ENCODE peak calls at places on chromosomes 13 and 19, in seven cellular contexts. R is upper lobe of left lung, O is tibial nerve, Z is suprapubic skin, T is SK-N-SH, L is ovary, B is sigmoid colon. D is an unnamed sample.

GRCh38 chr13:45747071-45747470 is 45.0 kb downstream of the CBY2 start:
- DNase-seq in R (no peak), O (no peak), Z (no peak), T (no peak), L (no peak), B (no peak), D (no peak)

GRCh38 chr13:32443111-32443510 is 15.2 kb upstream of the N4BP2L1 start:
- DNase-seq in R (no peak), O (no peak), Z (no peak), T (peak; percentile 38), L (no peak), B (no peak), D (no peak)

GRCh38 chr13:79407349-79407979 is 1.4 kb upstream of the RBM26 start:
- DNase-seq in R (no peak), O (no peak), Z (no peak), T (no peak), L (no peak), B (no peak), D (no peak)

GRCh38 chr19:48506138-48506733 is 5.4 kb downstream of the LMTK3 start:
- DNase-seq in R (no peak), O (no peak), Z (no peak), T (peak; percentile 70), L (no peak), B (no peak), D (no peak)

GRCh38 chr19:50435221-50435620 is 2.5 kb downstream of the MYBPC2 start:
- DNase-seq in R (no peak), O (no peak), Z (no peak), T (no peak), L (no peak), B (no peak), D (no peak)

GRCh38 chr19:58538257-58539168 is 5.4 kb upstream of the TRIM28 start:
- DNase-seq in R (peak; percentile 87), O (no peak), Z (peak; percentile 68), T (no peak), L (no peak), B (peak; percentile 62), D (peak; percentile 47)

GRCh38 chr13:106619688-106620555 is 52.0 kb upstream of the ARGLU1 start:
- DNase-seq in R (no peak), O (no peak), Z (no peak), T (peak; percentile 70), L (peak; percentile 36), B (no peak), D (no peak)

GRCh38 chr19:13819242-13819641 is 24.0 kb downstream of the ZSWIM4 start:
- DNase-seq in R (peak; percentile 73), O (no peak), Z (no peak), T (no peak), L (no peak), B (no peak), D (no peak)

GRCh38 chr19:8585894-8586750 is 8.9 kb upstream of the MYO1F start:
- DNase-seq in R (peak; percentile 71), O (no peak), Z (peak; percentile 74), T (peak; percentile 59), L (no peak), B (no peak), D (peak; percentile 61)

GRCh38 chr19:29515233-29515619 is 10.6 kb upstream of the VSTM2B start:
- DNase-seq in R (no peak), O (no peak), Z (no peak), T (no peak), L (no peak), B (no peak), D (no peak)
- TF ChIP-seq EP300 in R (no peak), O (no peak), Z (no peak), T (no peak), L (no peak), B (no peak), D (no peak)

DNA sequence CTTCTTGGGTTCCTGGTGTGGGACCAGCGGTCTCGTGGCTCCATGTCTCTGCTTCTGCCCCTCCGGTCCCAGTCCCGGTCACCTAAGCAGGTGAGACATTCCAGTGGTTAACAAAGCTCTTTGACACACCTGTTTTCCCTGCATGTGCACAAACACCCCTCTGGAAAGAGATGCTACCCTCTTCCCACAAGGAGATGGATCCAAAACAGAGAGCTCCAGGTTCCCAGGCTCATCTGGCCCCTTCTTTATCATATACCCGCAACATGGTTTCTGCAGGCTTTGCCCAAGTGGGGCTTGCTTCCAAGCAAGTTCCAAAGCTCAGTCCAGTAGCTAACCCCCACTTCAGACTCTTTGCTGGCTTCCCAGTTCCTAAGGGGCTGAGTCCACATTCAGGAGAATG is 17.8 kb downstream of the PEG3 start:
- DNase-seq in R (no peak), O (no peak), Z (no peak), T (no peak), L (no peak), B (no peak), D (no peak)
- H3K9me3 ChIP-seq in R (no peaks in the 10 kb centered on the region), O (no peaks in the 10 kb centered on the region), Z (no peaks in the 10 kb centered on the region), T (no peaks in the 10 kb centered on the region), L (no peaks in the 10 kb centered on the region), B (no peaks in the 10 kb centered on the region), D (no peaks in the 10 kb centered on the region)

GRCh38 chr19:45094158-45094557 is 1.2 kb downstream of the PPP1R37 start:
- DNase-seq in R (no peak), O (no peak), Z (no peak), T (no peak), L (no peak), B (no peak), D (no peak)

GRCh38 chr19:45090598-45090997 is 2.4 kb upstream of the PPP1R37 start:
- DNase-seq in R (no peak), O (no peak), Z (no peak), T (no peak), L (no peak), B (no peak), D (no peak)

GRCh38 chr19:45094707-45095106 is 1.7 kb downstream of the PPP1R37 start:
- DNase-seq in R (no peak), O (no peak), Z (no peak), T (no peak), L (no peak), B (no peak), D (no peak)

GRCh38 chr19:45091031-45091918 is 1.7 kb upstream of the PPP1R37 start:
- DNase-seq in R (peak; percentile 98), O (peak; percentile 96), Z (peak; percentile 97), T (peak; percentile 96), L (peak; percentile 98), B (peak; percentile 99), D (peak; percentile 99)

GRCh38 chr19:45092747-45093678 is at the start of gene PPP1R37:
- DNase-seq in R (peak; percentile 96), O (peak; percentile 79), Z (peak; percentile 95), T (peak; percentile 96), L (peak; percentile 93), B (peak; percentile 96), D (peak; percentile 95)
- TF ChIP-seq EP300 in R (no peak), O (peak; percentile 83), Z (peak; percentile 49), T (peak; percentile 98), L (no peak), B (no peak), D (no peak)

GRCh38 chr13:36680918-36681317 is 7.1 kb downstream of the SERTM1 start:
- DNase-seq in R (no peak), O (no peak), Z (no peak), T (no peak), L (no peak), B (peak; percentile 66), D (no peak)
- H3K9me3 ChIP-seq in R (no peaks in the 10 kb centered on the region), O (no peaks in the 10 kb centered on the region), Z (no peaks in the 10 kb centered on the region), T (no peaks in the 10 kb centered on the region), L (no peaks in the 10 kb centered on the region), B (no peaks in the 10 kb centered on the region), D (no peaks in the 10 kb centered on the region)

DNA sequence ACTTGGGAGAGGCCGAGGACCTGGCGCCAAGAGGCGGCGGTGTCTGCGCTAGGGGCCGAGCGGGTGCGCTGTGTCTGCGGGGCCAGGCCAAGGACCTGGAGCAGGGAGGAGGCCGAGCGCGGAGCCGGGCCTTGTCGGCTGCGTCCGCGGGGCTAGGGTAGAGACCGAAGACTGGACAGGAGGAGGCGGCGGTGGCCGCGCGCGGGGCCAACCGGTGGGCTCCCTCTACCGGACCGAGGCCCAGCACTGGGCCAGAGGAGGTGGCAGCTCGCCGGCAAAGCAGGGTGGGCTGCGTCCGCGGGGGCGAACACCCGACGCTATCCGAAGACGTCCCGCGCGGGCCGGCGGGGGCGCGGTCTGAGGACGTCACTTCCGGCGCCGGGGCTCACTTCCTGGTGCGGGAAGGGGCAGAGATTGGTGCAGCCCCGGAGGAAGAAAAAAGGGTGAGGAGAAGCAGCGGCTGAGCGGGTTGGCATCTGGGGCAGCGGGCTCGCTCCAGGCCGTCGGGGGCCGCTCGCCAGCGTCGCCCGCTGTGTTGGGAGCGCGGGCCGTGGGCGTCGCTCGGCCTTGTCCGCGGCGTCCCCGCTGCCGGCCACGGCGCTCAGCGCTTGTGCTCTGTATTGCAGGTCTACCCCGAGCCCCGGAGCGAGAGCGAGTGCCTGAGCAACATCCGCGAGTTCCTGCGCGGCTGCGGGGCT is 38.3 kb downstream of the ARHGEF7 start:
- DNase-seq in R (peak; percentile 100), O (peak; percentile 80), Z (peak; percentile 97), T (peak; percentile 98), L (peak; percentile 94), B (peak; percentile 96), D (peak; percentile 92)
- TF ChIP-seq EP300 in R (no peak), O (peak; percentile 65), Z (no peak), T (no peak), L (peak; percentile 28), B (no peak), D (no peak)

GRCh38 chr19:44280916-44281315 is 21.2 kb downstream of the ZNF233 start:
- DNase-seq in R (no peak), O (no peak), Z (no peak), T (no peak), L (no peak), B (no peak), D (no peak)
- H3K9me3 ChIP-seq in R (peaks cover 87% of the 10 kb centered on the region), O (no peaks in the 10 kb centered on the region), Z (peaks cover 40% of the 10 kb centered on the region), T (no peaks in the 10 kb centered on the region), L (no peaks in the 10 kb centered on the region), B (peaks cover 5% of the 10 kb centered on the region), D (peaks cover 99% of the 10 kb centered on the region)

GRCh38 chr13:44386932-44387556 is 13.4 kb downstream of the SERP2 start:
- DNase-seq in R (no peak), O (no peak), Z (no peak), T (no peak), L (no peak), B (no peak), D (no peak)

GRCh38 chr13:44385847-44386246 is 12.2 kb downstream of the SERP2 start:
- DNase-seq in R (no peak), O (no peak), Z (no peak), T (no peak), L (no peak), B (no peak), D (no peak)

GRCh38 chr13:44384778-44385177 is 11.2 kb downstream of the SERP2 start:
- DNase-seq in R (no peak), O (no peak), Z (no peak), T (no peak), L (no peak), B (no peak), D (no peak)

GRCh38 chr13:44383945-44384344 is 10.3 kb downstream of the SERP2 start:
- DNase-seq in R (no peak), O (no peak), Z (no peak), T (no peak), L (no peak), B (no peak), D (no peak)

DNA sequence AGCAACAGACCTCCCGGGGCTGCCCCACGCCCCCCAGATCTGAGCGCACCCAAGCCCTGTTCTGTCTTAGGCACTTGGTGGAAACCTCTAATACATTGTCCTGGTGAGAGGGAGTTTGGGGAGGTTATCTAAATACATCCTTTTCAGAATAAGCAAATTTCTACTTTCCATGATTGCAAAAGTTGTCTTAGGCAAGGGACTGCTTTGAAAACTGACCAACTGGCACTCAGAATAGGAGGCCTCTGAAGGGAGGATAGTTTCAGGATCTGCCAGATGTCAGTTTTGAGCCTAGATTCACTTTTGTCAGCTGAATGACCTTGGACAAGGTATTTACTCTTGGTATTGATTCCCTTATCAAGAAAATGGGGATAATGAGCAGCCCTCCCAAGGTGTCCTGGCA is 11.8 kb downstream of the SERP2 start:
- DNase-seq in R (no peak), O (no peak), Z (no peak), T (no peak), L (no peak), B (no peak), D (no peak)
- TF ChIP-seq EP300 in R (no peak), O (no peak), Z (no peak), T (no peak), L (no peak), B (no peak), D (no peak)